ENCODE peak calls at places on chromosome 16, in six cellular contexts. T is endodermal cell, D is colonic mucosa, V is tibial artery, C is tibial nerve, F is heart left ventricle. H is an unnamed sample.

GRCh38 chr16:71796501-71796900 is 12.1 kb downstream of the AP1G1 start:
- DNase-seq in T (no peak), D (no peak), F (no peak), V (no peak), C (no peak), H (no peak)

GRCh38 chr16:77374384-77374783 is 60.5 kb downstream of the ADAMTS18 start:
- DNase-seq in C (no peak), F (no peak), D (no peak), T (no peak), V (no peak), H (no peak)

GRCh38 chr16:65600629-65601028 is 478.8 kb upstream of the CDH11 start:
- DNase-seq in D (no peak), C (no peak), F (no peak), V (no peak), T (no peak), H (no peak)

GRCh38 chr16:56625140-56625942 is at the start of gene MT1E:
- DNase-seq in D (peak), T (peak), V (peak), C (peak), F (peak), H (peak)

GRCh38 chr16:30926333-30926811 is 3.0 kb downstream of the FBXL19 start:
- DNase-seq in T (peak), C (no peak), V (no peak), F (no peak), D (no peak), H (no peak)

GRCh38 chr16:17233301-17234002 is 237.3 kb downstream of the XYLT1 start:
- DNase-seq in C (no peak), F (no peak), V (no peak), T (no peak), D (no peak), H (no peak)

GRCh38 chr16:81627024-81627423 is 152.1 kb upstream of the PLCG2 start:
- DNase-seq in F (no peak), V (no peak), T (no peak), D (no peak), C (no peak), H (no peak)

GRCh38 chr16:12584488-12585233 is 219.0 kb downstream of the CPPED1 start:
- DNase-seq in D (no peak), V (peak), C (no peak), T (peak), F (no peak), H (no peak)

DNA sequence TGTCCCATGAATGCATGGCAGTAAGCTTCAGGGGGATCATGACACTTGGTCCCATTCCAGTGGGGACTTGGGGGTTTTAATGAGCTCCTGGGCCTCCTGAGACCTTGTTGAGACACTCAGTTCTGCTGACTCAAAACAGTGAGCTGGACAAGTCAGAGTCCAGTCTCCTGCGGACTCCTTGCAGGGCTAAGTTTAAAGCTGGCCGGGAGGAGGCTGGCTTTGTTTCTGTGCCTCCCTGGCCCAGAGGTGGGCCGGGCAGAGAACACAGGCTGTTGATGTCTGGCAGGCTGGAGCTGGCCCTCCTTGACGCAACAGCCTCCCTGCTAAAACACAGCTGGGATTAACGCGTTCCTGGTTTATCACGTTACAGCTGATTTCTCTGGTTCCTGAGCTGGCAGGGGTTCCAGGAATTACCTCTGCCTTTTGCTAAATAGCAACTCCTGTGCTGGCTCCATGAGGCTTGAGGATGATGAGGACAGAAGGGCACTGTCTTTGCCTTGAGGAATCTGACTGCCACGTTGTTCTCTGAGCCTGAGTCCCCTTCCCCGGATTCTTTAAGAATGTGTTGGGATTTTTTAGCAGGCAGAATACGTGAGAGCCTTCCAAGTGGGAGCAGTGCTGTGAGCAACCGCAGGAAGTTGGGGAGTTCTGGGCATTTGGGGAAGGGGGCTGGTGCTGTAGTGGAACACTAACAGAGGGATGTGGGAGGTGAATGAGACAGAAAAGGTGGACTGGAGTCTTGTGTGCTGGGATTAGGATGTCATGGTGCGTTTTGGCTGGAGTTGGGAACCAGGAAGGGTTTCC is 2.0 kb downstream of the GPT2 start:
- DNase-seq in V (no peak), T (peak), D (no peak), F (peak), C (peak), H (no peak)
- TF ChIP-seq CTCF in V (no peak), T (no peak), D (no peak), F (no peak), C (no peak), H (no peak)

DNA sequence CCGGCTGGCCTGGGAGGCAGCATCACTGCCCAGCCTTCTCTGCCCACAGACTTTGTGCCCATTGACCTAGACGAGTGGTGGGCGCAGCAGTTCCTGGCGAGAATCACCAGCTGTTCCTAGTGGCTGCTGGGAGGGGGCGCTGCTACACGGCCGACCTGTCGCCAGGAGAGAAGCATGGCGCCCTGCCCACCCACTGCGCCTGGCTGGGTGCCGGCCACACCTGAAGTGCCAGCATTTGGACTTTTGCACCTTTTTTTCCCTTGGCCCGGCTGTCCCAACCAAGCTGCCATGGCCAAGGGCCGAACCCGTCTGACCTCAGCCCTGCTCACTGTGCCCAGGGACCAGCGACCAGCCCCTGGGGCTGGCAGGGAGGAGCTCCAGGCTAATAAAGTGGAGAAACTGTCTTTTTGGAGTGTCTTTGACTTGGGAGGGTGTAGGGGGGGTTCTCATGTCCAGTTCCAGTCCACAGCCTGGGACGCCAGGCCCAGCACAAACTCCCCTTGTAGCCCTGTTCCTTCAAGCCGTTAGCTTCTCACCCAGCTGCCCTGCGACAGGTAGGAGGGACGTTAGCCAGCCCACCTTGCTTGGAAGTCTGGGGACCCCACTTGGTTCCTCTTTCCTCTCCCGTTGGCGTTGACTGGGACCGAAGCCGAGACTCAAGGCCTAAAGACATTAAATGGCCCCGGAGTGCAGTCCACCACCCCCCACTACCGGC is 937 bp upstream of the WDR90 start:
- DNase-seq in T (peak), F (no peak), C (no peak), D (peak), V (no peak), H (no peak)
- TF ChIP-seq CTCF in T (peak), F (no peak), C (peak), D (peak), V (no peak), H (no peak)

GRCh38 chr16:66946974-66947301 is 11.6 kb downstream of the CES2 start:
- DNase-seq in V (no peak), C (no peak), T (no peak), D (no peak), F (no peak), H (no peak)
- TF ChIP-seq CTCF in V (no peak), C (no peak), T (no peak), D (no peak), F (no peak), H (no peak)

GRCh38 chr16:3305109-3306068 is at the start of the genes TIGD7 and ZNF75A:
- DNase-seq in T (peak), C (peak), V (peak), D (peak), F (peak), H (no peak)
- TF ChIP-seq CTCF in T (peak), C (peak), V (peak), D (no peak), F (no peak), H (no peak)

H was measured in omental fat pad.